ENCODE peak calls at places on chromosomes 6 and 20, in seven cellular contexts. X is EH; J is effector CD4-positive, alpha-beta T cell; L is globus pallidus; M is A549; I is aorta; R is amygdala. C is an unnamed sample.

GRCh38 chr6:35341557-35341956 is 801 bp upstream of the PPARD start:
- DNase-seq in L (no peak), M (no peak), R (no peak), I (no peak), J (no peak), X (no peak), C (no peak)

GRCh38 chr20:45484676-45485075 is 15.1 kb downstream of the WFDC2 start:
- DNase-seq in X (no peak), R (no peak), I (no peak), M (no peak), J (no peak), L (no peak), C (no peak)

GRCh38 chr6:335572-335971 is 43.3 kb downstream of the DUSP22 start:
- DNase-seq in I (peak), X (no peak), M (no peak), J (no peak), R (no peak), L (peak), C (no peak)

GRCh38 chr6:165010556-165011535 is 298.6 kb downstream of the C6orf118 start:
- DNase-seq in M (no peak), X (no peak), J (no peak), R (no peak), L (no peak), I (no peak), C (no peak)

GRCh38 chr6:13554929-13555333 is 19.5 kb upstream of the SIRT5 start:
- DNase-seq in X (peak), J (no peak), M (no peak), L (peak), I (no peak), R (no peak), C (peak)

GRCh38 chr6:7114744-7115451 is 7.1 kb downstream of the RREB1 start:
- DNase-seq in M (no peak), J (no peak), L (no peak), R (no peak), X (no peak), I (no peak), C (no peak)

GRCh38 chr20:10376271-10377075 is 57.5 kb downstream of the MKKS start:
- DNase-seq in X (peak), R (no peak), J (no peak), M (no peak), L (no peak), I (no peak), C (peak)

GRCh38 chr20:43983359-43983758 is 68.7 kb downstream of the TOX2 start:
- DNase-seq in X (no peak), R (no peak), M (peak), L (no peak), I (no peak), J (no peak), C (no peak)

GRCh38 chr20:433300-433975 is 25.3 kb downstream of the RBCK1 start:
- DNase-seq in I (peak), J (peak), L (no peak), M (no peak), X (peak), R (no peak), C (no peak)

GRCh38 chr20:45279992-45280391 is 25.6 kb upstream of the SLPI start:
- DNase-seq in I (no peak), R (no peak), X (no peak), L (no peak), M (no peak), J (no peak), C (no peak)

GRCh38 chr6:142833054-142833453 is 111.9 kb downstream of the HIVEP2 start:
- DNase-seq in J (no peak), M (peak), L (no peak), I (no peak), X (peak), R (no peak), C (peak)

GRCh38 chr6:104623052-104623690 is 236.5 kb downstream of the HACE1 start:
- DNase-seq in M (peak), X (peak), I (no peak), L (no peak), R (no peak), J (no peak), C (no peak)

GRCh38 chr6:36851149-36851614 is 11.9 kb upstream of the CPNE5 start:
- DNase-seq in I (no peak), J (peak), L (peak), M (peak), X (peak), R (no peak), C (peak)

GRCh38 chr6:158290040-158290439 is 22.2 kb upstream of the TULP4 start:
- DNase-seq in M (no peak), J (no peak), X (no peak), L (no peak), I (no peak), R (no peak), C (no peak)

GRCh38 chr6:132165677-132166076 is 214.5 kb upstream of the CCN2 start:
- DNase-seq in M (no peak), L (no peak), X (no peak), I (no peak), J (no peak), R (no peak), C (no peak)

GRCh38 chr6:145798530-145798929 is 16.1 kb downstream of the FBXO30 start:
- DNase-seq in L (no peak), R (no peak), I (no peak), M (no peak), X (peak), J (no peak), C (peak)

GRCh38 chr6:95841560-95841959 is 174.2 kb upstream of the FUT9 start:
- DNase-seq in X (no peak), M (no peak), L (no peak), J (no peak), I (no peak), R (no peak), C (no peak)

GRCh38 chr20:17533396-17533795 is 2.2 kb upstream of the BFSP1 start:
- DNase-seq in J (no peak), R (no peak), I (no peak), X (peak), L (peak), M (peak), C (peak)

GRCh38 chr6:582370-582769 is 74.5 kb downstream of the HUS1B start:
- DNase-seq in X (no peak), R (no peak), I (no peak), M (no peak), J (no peak), L (no peak), C (peak)

GRCh38 chr20:10513931-10514575 is 78.9 kb downstream of the SLX4IP start:
- DNase-seq in X (peak), L (no peak), I (no peak), R (no peak), M (no peak), J (no peak), C (no peak)

GRCh38 chr6:25882066-25882496 is 8.0 kb upstream of the SLC17A3 start:
- DNase-seq in L (no peak), R (no peak), J (peak), I (peak), M (peak), X (no peak), C (no peak)

GRCh38 chr6:108118791-108119211 is 44.3 kb upstream of the OSTM1 start:
- DNase-seq in J (no peak), I (no peak), L (no peak), M (no peak), X (peak), R (no peak), C (no peak)

GRCh38 chr6:100462990-100463684 is 1.6 kb downstream of the SIM1 start:
- DNase-seq in J (no peak), R (no peak), L (no peak), X (peak), I (no peak), M (no peak), C (no peak)

GRCh38 chr6:158773581-158774449 is 45.4 kb downstream of the EZR start:
- DNase-seq in M (no peak), R (no peak), L (no peak), J (no peak), I (no peak), X (no peak), C (no peak)

GRCh38 chr6:39956951-39957350 is 22.7 kb upstream of the MOCS1 start:
- DNase-seq in J (no peak), L (no peak), M (no peak), X (peak), R (no peak), I (no peak), C (peak)

GRCh38 chr20:7214081-7214740 is 446.7 kb downstream of the BMP2 start:
- DNase-seq in R (no peak), L (no peak), X (no peak), M (no peak), I (no peak), J (no peak), C (no peak)

GRCh38 chr20:36181934-36182603 is 27.5 kb downstream of the EPB41L1 start:
- DNase-seq in L (no peak), I (no peak), X (peak), J (no peak), M (no peak), R (no peak), C (peak)

GRCh38 chr6:158687507-158687906 is 37.7 kb downstream of the SYTL3 start:
- DNase-seq in I (no peak), J (no peak), L (no peak), M (no peak), R (no peak), X (no peak), C (no peak)

GRCh38 chr20:59992531-59992930 is 34.3 kb downstream of the CDH26 start:
- DNase-seq in J (no peak), M (no peak), X (peak), L (no peak), R (no peak), I (no peak), C (peak)

GRCh38 chr6:74534485-74535211 is 671.2 kb downstream of the COL12A1 start:
- DNase-seq in J (no peak), R (no peak), M (peak), X (peak), L (no peak), I (no peak), C (peak)

C was measured in IMR-90.